ENCODE peak calls at places on chromosomes 2 and 18, in seven cellular contexts. U is EL, Z is NCI-H1048, W is foreskin keratinocyte, X is foreskin fibroblast, E is SW 1271, Y is tibial artery. J is an unnamed sample.

GRCh38 chr2:217067787-217068186 is 207.9 kb upstream of the TNP1 start:
- DNase-seq in U (no peak), Z (no peak), W (no peak), X (no peak), E (no peak), Y (no peak), J (no peak)

GRCh38 chr2:233689498-233689897 is 3.2 kb upstream of the UGT1A6 start:
- DNase-seq in U (no peak), Z (no peak), W (no peak), X (no peak), E (no peak), Y (no peak), J (no peak)

GRCh38 chr2:215553946-215554345 is 118.1 kb upstream of the FN1 start:
- DNase-seq in U (no peak), Z (no peak), W (peak), X (no peak), E (no peak), Y (no peak), J (no peak)

GRCh38 chr2:237693281-237694039 is 66.1 kb downstream of the LRRFIP1 start:
- DNase-seq in U (peak), Z (no peak), W (peak), X (peak), E (peak), Y (no peak), J (peak)

GRCh38 chr2:17427401-17427800 is 90.8 kb downstream of the RAD51AP2 start:
- DNase-seq in U (no peak), Z (no peak), W (no peak), X (no peak), E (no peak), Y (no peak), J (no peak)

GRCh38 chr2:11563784-11564666 is 30.2 kb downstream of the GREB1 start:
- DNase-seq in U (no peak), Z (no peak), W (no peak), X (no peak), E (no peak), Y (peak), J (no peak)

GRCh38 chr18:48666613-48667012 is 127.8 kb downstream of the CTIF start:
- DNase-seq in U (no peak), Z (no peak), W (no peak), X (no peak), E (no peak), Y (no peak), J (no peak)

GRCh38 chr2:20317690-20318089 is 33.0 kb downstream of the PUM2 start:
- DNase-seq in U (no peak), Z (no peak), W (no peak), X (no peak), E (no peak), Y (no peak), J (no peak)

GRCh38 chr2:121634354-121635307 is 14.6 kb downstream of the CLASP1 start:
- DNase-seq in U (peak), Z (no peak), W (peak), X (no peak), E (no peak), Y (no peak), J (peak)

GRCh38 chr2:97702731-97703470 is 10.5 kb upstream of the ZAP70 start:
- DNase-seq in U (no peak), Z (no peak), W (no peak), X (no peak), E (no peak), Y (no peak), J (no peak)

GRCh38 chr2:46298522-46299351 is 1.5 kb downstream of the EPAS1 start:
- DNase-seq in U (peak), Z (no peak), W (peak), X (peak), E (peak), Y (peak), J (peak)

GRCh38 chr2:84077504-84077903 is 381.6 kb downstream of the SUCLG1 start:
- DNase-seq in U (peak), Z (no peak), W (peak), X (no peak), E (no peak), Y (no peak), J (no peak)

GRCh38 chr2:6580982-6581381 is 284.7 kb downstream of the CMPK2 start:
- DNase-seq in U (peak), Z (no peak), W (peak), X (peak), E (no peak), Y (no peak), J (peak)

GRCh38 chr2:7517122-7517487 is 599.9 kb downstream of the RNF144A start:
- DNase-seq in U (no peak), Z (no peak), W (no peak), X (peak), E (no peak), Y (no peak), J (no peak)

GRCh38 chr18:42576141-42576540 is 539.3 kb downstream of the RIT2 start:
- DNase-seq in U (no peak), Z (no peak), W (no peak), X (no peak), E (no peak), Y (no peak), J (no peak)

GRCh38 chr2:160417745-160418397 is 75.7 kb downstream of the RBMS1 start:
- DNase-seq in U (peak), Z (no peak), W (peak), X (peak), E (no peak), Y (no peak), J (peak)

GRCh38 chr2:240630771-240631560 is 5.7 kb downstream of the GPR35 start:
- DNase-seq in U (no peak), Z (no peak), W (no peak), X (no peak), E (no peak), Y (peak), J (no peak)

GRCh38 chr2:20094955-20095354 is 43.5 kb upstream of the LAPTM4A start:
- DNase-seq in U (no peak), Z (no peak), W (no peak), X (no peak), E (no peak), Y (no peak), J (no peak)

GRCh38 chr2:15733867-15734765 is 142.4 kb downstream of the DDX1 start:
- DNase-seq in U (peak), Z (no peak), W (no peak), X (peak), E (no peak), Y (no peak), J (peak)

GRCh38 chr2:223633656-223634055 is 31.5 kb upstream of the SCG2 start:
- DNase-seq in U (no peak), Z (no peak), W (no peak), X (no peak), E (no peak), Y (no peak), J (no peak)

GRCh38 chr2:11578081-11578948 is 44.5 kb downstream of the GREB1 start:
- DNase-seq in U (no peak), Z (no peak), W (no peak), X (no peak), E (no peak), Y (no peak), J (no peak)

GRCh38 chr2:25251032-25251460 is 82.7 kb upstream of the POMC start:
- DNase-seq in U (no peak), Z (no peak), W (no peak), X (no peak), E (no peak), Y (no peak), J (peak)

GRCh38 chr2:30721668-30722647 is 85.3 kb downstream of the CAPN13 start:
- DNase-seq in U (no peak), Z (no peak), W (no peak), X (no peak), E (no peak), Y (peak), J (no peak)

GRCh38 chr2:120702751-120703150 is 32.9 kb upstream of the GLI2 start:
- DNase-seq in U (no peak), Z (no peak), W (no peak), X (no peak), E (no peak), Y (no peak), J (no peak)

GRCh38 chr2:171046056-171046560 is 114.6 kb downstream of the TLK1 start:
- DNase-seq in U (no peak), Z (no peak), W (no peak), X (no peak), E (no peak), Y (no peak), J (peak)

GRCh38 chr2:105409717-105410116 is 10.9 kb upstream of the FHL2 start:
- DNase-seq in U (peak), Z (no peak), W (peak), X (peak), E (no peak), Y (peak), J (peak)

GRCh38 chr2:217049931-217050330 is 190.1 kb upstream of the TNP1 start:
- DNase-seq in U (no peak), Z (no peak), W (no peak), X (no peak), E (no peak), Y (no peak), J (no peak)

GRCh38 chr18:73007195-73007934 is 139.6 kb upstream of the NETO1 start:
- DNase-seq in U (no peak), Z (no peak), W (peak), X (peak), E (no peak), Y (no peak), J (no peak)

GRCh38 chr2:8720741-8721140 is 38.9 kb downstream of the ID2 start:
- DNase-seq in U (no peak), Z (no peak), W (no peak), X (no peak), E (no peak), Y (no peak), J (no peak)

GRCh38 chr18:47075098-47075883 is 39.9 kb upstream of the ELOA2 start:
- DNase-seq in U (peak), Z (no peak), W (peak), X (peak), E (no peak), Y (no peak), J (peak)

GRCh38 chr2:208248601-208249000 is 6.3 kb downstream of the IDH1 start:
- DNase-seq in U (no peak), Z (no peak), W (no peak), X (no peak), E (no peak), Y (no peak), J (no peak)

GRCh38 chr2:187959821-187960220 is 331.9 kb upstream of the GULP1 start:
- DNase-seq in U (peak), Z (no peak), W (peak), X (peak), E (no peak), Y (no peak), J (peak)

GRCh38 chr18:63961430-63961980 is 8.4 kb upstream of the SERPINB8 start:
- DNase-seq in U (peak), Z (no peak), W (no peak), X (no peak), E (no peak), Y (no peak), J (no peak)

GRCh38 chr2:205704101-205704741 is 21.9 kb downstream of the NRP2 start:
- DNase-seq in U (no peak), Z (no peak), W (no peak), X (no peak), E (no peak), Y (no peak), J (peak)

GRCh38 chr2:222693837-222694236 is 22.4 kb downstream of the MOGAT1 start:
- DNase-seq in U (peak), Z (no peak), W (no peak), X (no peak), E (no peak), Y (no peak), J (peak)

GRCh38 chr2:224930990-224931389 is 111.3 kb downstream of the DOCK10 start:
- DNase-seq in U (no peak), Z (no peak), W (no peak), X (no peak), E (no peak), Y (no peak), J (no peak)

GRCh38 chr2:3652896-3653625 is 4.9 kb upstream of the ALLC start:
- DNase-seq in U (no peak), Z (no peak), W (no peak), X (no peak), E (no peak), Y (no peak), J (no peak)

GRCh38 chr2:238444242-238444641 is 17.5 kb downstream of the ASB1 start:
- DNase-seq in U (no peak), Z (no peak), W (no peak), X (no peak), E (no peak), Y (no peak), J (no peak)

GRCh38 chr2:174120346-174120745 is 128.0 kb downstream of the OLA1 start:
- DNase-seq in U (peak), Z (no peak), W (peak), X (peak), E (no peak), Y (no peak), J (peak)

GRCh38 chr2:232897386-232897970 is 27.4 kb downstream of the SNORC start:
- DNase-seq in U (no peak), Z (no peak), W (no peak), X (no peak), E (no peak), Y (peak), J (no peak)

J was measured in iris pigment epithelial cell.